ENCODE peak calls at places on chromosomes 12 and 14, in eight cellular contexts. T is fibroblast of lung, D is mucosa of descending colon, A is neural progenitor cell, X is right cardiac atrium, C is DND-41, N is A673, W is MM.1S. F is an unnamed sample. For H3K4me1, the result is how much of the 10 kb centered on the place peaks cover.

GRCh38 chr14:72801381-72801812 is 92.5 kb downstream of the DPF3 start:
- DNase-seq in A (no peak), T (peak), X (no peak), C (no peak), N (no peak), W (no peak), D (no peak), F (no peak)

GRCh38 chr12:52347546-52348510 is 19.5 kb downstream of the KRT85 start:
- DNase-seq in N (no peak), D (no peak), X (no peak), A (no peak), C (no peak), W (no peak), T (no peak), F (no peak)

GRCh38 chr14:49193365-49194050 is 392.7 kb downstream of the RPS29 start:
- DNase-seq in T (no peak), N (no peak), D (no peak), W (peak), A (no peak), X (no peak), C (no peak), F (no peak)

GRCh38 chr12:124592050-124592449 is 24.6 kb upstream of the NCOR2 start:
- DNase-seq in X (peak), C (no peak), N (no peak), D (no peak), A (no peak), T (peak), W (no peak), F (no peak)

GRCh38 chr12:126198966-126199692 is 1133.9 kb downstream of the AACS start:
- DNase-seq in X (no peak), A (no peak), C (no peak), D (no peak), W (no peak), T (peak), N (no peak), F (peak)

GRCh38 chr14:95098984-95099599 is 58.2 kb downstream of the DICER1 start:
- DNase-seq in W (no peak), X (peak), A (peak), T (peak), C (peak), D (no peak), N (peak), F (peak)

GRCh38 chr12:31236998-31237637 is 88.8 kb downstream of the SINHCAF start:
- DNase-seq in C (no peak), T (no peak), D (no peak), W (no peak), A (no peak), X (no peak), N (no peak), F (no peak)

GRCh38 chr12:110741795-110742717 is 635 bp downstream of the PPP1CC start:
- DNase-seq in N (peak), C (peak), X (no peak), D (no peak), T (peak), A (peak), W (peak), F (no peak)

GRCh38 chr12:125140239-125140917 is 75.1 kb downstream of the AACS start:
- DNase-seq in T (peak), C (no peak), D (no peak), A (peak), W (no peak), X (no peak), N (no peak), F (no peak)

GRCh38 chr12:122082621-122083356 is 4.2 kb downstream of the MLXIP start:
- DNase-seq in X (no peak), T (no peak), A (no peak), C (no peak), W (peak), N (no peak), D (no peak), F (no peak)

GRCh38 chr12:52332381-52332780 is 11.2 kb upstream of the KRT83 start:
- DNase-seq in W (no peak), N (no peak), T (no peak), X (no peak), C (no peak), A (no peak), D (no peak), F (no peak)

GRCh38 chr12:123006977-123007376 is 26.5 kb downstream of the ARL6IP4 start:
- DNase-seq in T (peak), C (no peak), N (no peak), W (no peak), A (no peak), D (no peak), X (no peak), F (no peak)

GRCh38 chr12:124994435-124994975 is 1.1 kb downstream of the BRI3BP start:
- DNase-seq in W (no peak), X (no peak), N (peak), C (peak), T (no peak), D (peak), A (peak), F (peak)

GRCh38 chr14:62189698-62190097 is 427.5 kb downstream of the SNAPC1 start:
- DNase-seq in D (no peak), T (peak), C (no peak), X (peak), N (no peak), W (no peak), A (no peak), F (no peak)

GRCh38 chr12:80937391-80938238 is at the start of gene LIN7A:
- DNase-seq in D (no peak), W (no peak), N (peak), T (peak), C (no peak), A (peak), X (peak), F (peak)

GRCh38 chr14:50560929-50561280 is 960 bp downstream of the ATL1 start:
- DNase-seq in N (peak), A (peak), C (peak), X (peak), W (no peak), D (peak), T (peak), F (peak)

GRCh38 chr12:124188561-124189405 is 106.1 kb upstream of the RFLNA start:
- DNase-seq in X (no peak), N (no peak), D (no peak), A (no peak), C (no peak), T (peak), W (no peak), F (no peak)

GRCh38 chr12:104620761-104621531 is 164.2 kb downstream of the CHST11 start:
- DNase-seq in T (peak), A (no peak), X (no peak), C (no peak), N (no peak), W (no peak), D (no peak), F (no peak)

DNA sequence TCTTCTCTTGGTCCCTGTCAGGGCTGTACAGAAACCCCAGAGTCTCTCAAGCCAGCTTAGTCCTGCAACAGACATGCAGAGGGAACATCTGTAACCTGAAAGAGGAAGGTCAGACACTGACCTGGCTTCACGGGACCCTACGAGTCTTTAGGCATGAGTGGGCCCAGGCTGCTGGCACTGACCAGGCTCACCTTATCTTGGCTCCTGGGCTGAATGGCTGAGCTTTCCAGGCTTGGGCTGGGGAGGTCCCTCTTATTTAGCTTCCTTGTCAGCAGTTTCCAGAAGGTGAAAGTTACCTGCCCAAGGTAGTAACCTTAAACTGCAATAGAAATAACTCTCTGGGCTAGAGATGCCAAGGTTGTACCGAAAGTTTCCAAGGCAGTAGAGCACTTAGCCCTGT is 58.4 kb upstream of the FUT8 start:
- DNase-seq in X (no peak), N (no peak), C (no peak), T (no peak), D (no peak), A (no peak), W (no peak), F (no peak)
- H3K4me1 ChIP-seq in X (under half), N (under half), C (under half), T (under half), D (under half), A (under half), W (half or more), F (under half)

GRCh38 chr12:14258468-14258947 is 107.0 kb upstream of the ATF7IP start:
- DNase-seq in W (no peak), A (peak), C (no peak), T (no peak), D (no peak), X (peak), N (no peak), F (peak)

GRCh38 chr12:14261861-14262260 is 103.6 kb upstream of the ATF7IP start:
- DNase-seq in T (no peak), A (no peak), C (no peak), X (no peak), W (no peak), N (no peak), D (no peak), F (no peak)

GRCh38 chr12:14259481-14260010 is 105.9 kb upstream of the ATF7IP start:
- DNase-seq in X (no peak), C (no peak), D (no peak), N (no peak), W (no peak), T (no peak), A (no peak), F (no peak)

GRCh38 chr12:14261096-14261495 is 104.4 kb upstream of the ATF7IP start:
- DNase-seq in W (no peak), C (no peak), D (no peak), N (no peak), A (no peak), X (peak), T (no peak), F (peak)

GRCh38 chr12:14260011-14260993 is 105.2 kb upstream of the ATF7IP start:
- DNase-seq in D (peak), W (no peak), X (peak), A (peak), T (peak), N (peak), C (no peak), F (peak)
- H3K4me3 ChIP-seq in D (no peak), W (no peak), X (no peak), A (no peak), T (no peak), N (peak), C (no peak), F (no peak)

DNA sequence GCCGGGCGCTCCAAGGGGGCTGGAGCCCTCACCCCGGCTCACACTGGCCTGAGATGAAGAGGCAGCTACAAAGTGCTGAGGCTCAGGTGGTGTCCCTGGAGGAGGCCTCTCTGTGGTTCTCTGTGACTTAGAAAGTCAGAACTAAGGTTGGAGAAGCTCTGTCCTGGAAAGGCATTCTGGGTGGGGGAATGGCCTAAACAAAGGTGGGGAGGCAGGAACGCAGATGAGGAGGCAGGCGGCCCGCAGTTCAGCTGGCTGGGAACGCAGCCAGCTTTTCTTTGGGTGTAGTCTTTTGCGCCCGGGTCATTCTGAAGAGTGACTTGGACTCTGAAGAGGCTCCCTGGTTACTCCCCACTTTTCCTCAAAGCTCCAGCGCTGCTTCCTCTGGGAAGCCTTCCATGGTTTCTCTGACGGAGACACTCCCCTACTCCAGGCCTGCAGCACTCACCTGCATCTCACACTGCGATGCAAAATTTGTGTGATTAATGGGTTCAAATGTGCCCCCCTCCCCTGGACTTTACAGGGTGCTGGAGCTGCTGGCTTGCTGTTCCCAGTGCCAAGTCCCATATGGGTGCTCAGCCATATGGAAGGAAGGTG is 50.5 kb upstream of the DLK1 start:
- DNase-seq in A (no peak), X (peak), N (no peak), T (no peak), D (peak), C (no peak), W (no peak), F (no peak)
- H3K4me1 ChIP-seq in A (half or more), X (under half), N (under half), T (under half), D (under half), C (under half), W (under half), F (under half)

GRCh38 chr12:50110762-50111416 is 1.1 kb upstream of the COX14 start:
- DNase-seq in N (peak), T (no peak), D (peak), W (peak), X (peak), A (peak), C (no peak), F (peak)
- H3K4me3 ChIP-seq in N (peak), T (no peak), D (no peak), W (peak), X (no peak), A (peak), C (peak), F (no peak)

GRCh38 chr12:113056631-113057488 is at the start of gene DTX1:
- DNase-seq in A (peak), D (no peak), N (peak), T (peak), W (no peak), X (peak), C (peak), F (peak)

GRCh38 chr12:113059071-113059595 is 2.6 kb downstream of the DTX1 start:
- DNase-seq in D (no peak), W (no peak), N (no peak), C (peak), T (no peak), A (no peak), X (no peak), F (no peak)

GRCh38 chr12:113056381-113056630 is 224 bp upstream of the DTX1 start:
- DNase-seq in X (no peak), A (no peak), N (no peak), C (no peak), T (no peak), D (no peak), W (no peak), F (no peak)

GRCh38 chr12:113058553-113058952 is 2.0 kb downstream of the DTX1 start:
- DNase-seq in D (no peak), A (no peak), W (no peak), T (no peak), X (no peak), N (no peak), C (no peak), F (no peak)

DNA sequence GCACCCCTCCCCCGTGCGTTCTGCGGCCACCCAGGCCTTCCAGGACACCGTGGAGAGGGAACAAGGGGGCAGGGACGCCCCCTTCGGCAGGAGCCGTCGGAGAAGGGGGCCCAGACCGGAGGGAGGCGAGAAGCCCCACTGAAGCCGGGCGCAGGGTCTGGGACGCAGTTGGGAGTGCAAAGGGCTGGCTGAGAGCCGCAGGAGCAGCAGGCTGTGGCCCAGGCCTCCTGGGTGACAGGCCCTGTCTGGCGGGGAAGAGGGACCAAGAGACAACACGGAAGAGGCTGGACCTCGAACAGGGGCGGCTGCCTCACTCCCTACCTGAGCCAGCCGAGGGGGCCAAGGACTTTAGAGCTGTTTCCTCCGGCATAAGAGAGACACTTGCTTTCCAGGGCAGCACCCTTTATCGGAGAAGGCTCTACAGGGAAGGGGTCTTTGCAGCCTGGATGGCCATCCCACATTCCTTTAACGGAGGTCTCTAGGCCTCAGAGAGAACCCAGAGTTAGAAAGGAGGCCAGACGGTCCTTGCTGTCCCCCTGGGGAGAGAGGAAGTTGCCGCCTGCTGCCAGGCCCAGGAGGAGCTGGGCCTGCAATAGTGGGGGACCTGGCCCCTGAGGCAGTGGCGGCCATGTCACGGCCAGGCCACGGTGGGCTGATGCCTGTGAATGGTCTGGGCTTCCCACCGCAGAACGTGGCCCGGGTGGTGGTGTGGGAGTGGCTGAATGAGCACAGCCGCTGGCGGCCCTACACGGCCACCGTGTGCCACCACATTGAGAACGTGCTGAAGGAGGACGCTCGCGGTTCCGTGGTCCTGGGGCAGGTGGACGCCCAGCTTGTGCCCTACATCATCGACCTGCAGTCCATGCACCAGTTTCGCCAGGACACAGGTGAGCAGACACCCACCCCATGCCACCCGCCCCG is 1.3 kb downstream of the DTX1 start:
- DNase-seq in T (no peak), W (no peak), D (no peak), X (peak), C (peak), A (peak), N (no peak), F (no peak)
- H3K4me1 ChIP-seq in T (under half), W (under half), D (under half), X (under half), C (half or more), A (under half), N (under half), F (under half)

GRCh38 chr14:104755621-104756020 is 2.7 kb downstream of the SIVA1 start:
- DNase-seq in X (peak), T (no peak), W (no peak), C (no peak), A (no peak), N (no peak), D (no peak), F (peak)

GRCh38 chr14:104758981-104759975 is 6.3 kb downstream of the SIVA1 start:
- DNase-seq in C (no peak), D (no peak), W (no peak), A (no peak), N (no peak), X (peak), T (no peak), F (no peak)

GRCh38 chr14:104756477-104757237 is 3.7 kb downstream of the SIVA1 start:
- DNase-seq in X (peak), A (no peak), W (no peak), C (peak), T (no peak), N (no peak), D (no peak), F (no peak)

GRCh38 chr14:104757238-104757585 is 4.3 kb downstream of the SIVA1 start:
- DNase-seq in A (no peak), X (peak), W (no peak), D (no peak), C (no peak), N (no peak), T (no peak), F (no peak)

DNA sequence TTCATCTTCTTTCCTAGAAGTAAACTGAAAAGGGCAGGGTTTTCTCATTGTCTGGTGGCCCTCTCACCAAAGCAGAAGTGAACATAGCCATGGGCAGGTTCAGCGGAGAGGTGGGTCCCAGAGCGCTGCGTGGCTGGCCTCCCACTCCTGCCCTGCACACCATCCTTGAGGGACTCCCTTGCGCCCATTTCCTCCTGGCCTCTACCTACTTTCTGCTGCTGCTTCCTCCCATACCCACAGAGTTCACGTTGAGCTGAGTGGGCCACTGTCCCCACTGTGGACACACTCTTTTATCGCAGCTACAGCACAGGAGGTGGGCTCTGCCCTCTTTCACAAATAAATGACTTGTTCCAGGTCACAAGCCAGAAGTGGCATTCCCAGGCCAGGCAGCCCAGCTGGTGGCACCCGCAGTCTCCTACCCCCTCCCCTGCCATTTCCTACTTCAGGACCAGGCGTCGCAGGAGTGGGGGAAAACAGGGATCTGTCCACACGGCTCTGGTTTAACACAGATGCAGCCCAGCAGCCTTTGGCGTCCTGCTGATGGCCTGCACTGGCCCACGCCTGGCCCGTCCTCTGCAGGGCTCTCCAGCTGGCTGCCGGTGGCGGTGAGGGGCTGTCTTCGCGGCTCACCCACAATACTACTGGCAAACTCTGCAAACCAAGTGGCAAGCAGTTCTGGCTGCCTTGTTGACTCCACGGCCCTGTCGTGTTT is 4.9 kb downstream of the SIVA1 start:
- DNase-seq in X (peak), N (no peak), W (no peak), D (no peak), T (no peak), C (no peak), A (no peak), F (no peak)
- H3K4me3 ChIP-seq in X (no peak), N (no peak), W (no peak), D (no peak), T (no peak), C (no peak), A (no peak), F (no peak)

GRCh38 chr14:98977451-98977850 is 294.5 kb downstream of the BCL11B start:
- DNase-seq in W (no peak), X (no peak), A (no peak), D (no peak), T (no peak), C (no peak), N (no peak), F (no peak)
- H3K4me1 ChIP-seq in W (under half), X (under half), A (under half), D (under half), T (under half), C (under half), N (under half), F (under half)

DNA sequence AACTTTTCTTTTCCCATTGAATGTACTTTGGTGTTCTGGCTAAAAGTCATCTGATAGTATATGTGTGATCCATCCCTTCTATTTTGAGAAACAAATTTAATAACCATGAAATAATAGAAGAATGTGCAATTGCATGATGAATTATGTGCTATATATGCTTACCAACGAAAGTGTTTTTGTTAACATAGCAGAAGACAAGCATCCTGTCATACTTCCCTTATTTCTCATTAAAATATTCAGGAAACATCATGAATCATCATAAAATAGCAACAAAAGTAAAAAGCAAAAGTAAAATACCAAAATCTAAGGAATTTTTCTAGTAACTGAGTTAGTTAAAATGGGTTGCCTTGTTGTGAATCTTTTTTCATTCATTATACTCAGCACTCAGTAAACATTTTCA is 409.0 kb upstream of the PDE3A start:
- DNase-seq in D (no peak), X (no peak), W (no peak), T (peak), N (no peak), A (no peak), C (no peak), F (no peak)
- H3K4me3 ChIP-seq in D (no peak), X (no peak), W (no peak), T (no peak), N (no peak), A (no peak), C (no peak), F (no peak)